ENCODE peak calls at places on chromosome 3, in eight cellular contexts. One of them, this sample, is unnamed. For H3K4me1, the result is how much of the 10 kb centered on the place peaks cover.

GRCh38 chr3:169813757-169814517 is 1.2 kb upstream of the LRRC34 start:
- DNase-seq in transverse colon: peak
- DNase-seq in suprapubic skin: no peak
- DNase-seq in Peyer's patch: peak
- DNase-seq in uterus: no peak
- DNase-seq in GM23338: peak
- DNase-seq in left lung: peak
- DNase-seq in lower lobe of right lung: peak
- DNase-seq in this sample: no peak

GRCh38 chr3:148101061-148101460 is 596.6 kb upstream of the AGTR1 start:
- DNase-seq in transverse colon: no peak
- DNase-seq in suprapubic skin: no peak
- DNase-seq in Peyer's patch: no peak
- DNase-seq in uterus: no peak
- DNase-seq in GM23338: no peak
- DNase-seq in left lung: no peak
- DNase-seq in lower lobe of right lung: no peak
- DNase-seq in this sample: no peak

GRCh38 chr3:33791477-33792166 is 6.8 kb upstream of the PDCD6IP start:
- DNase-seq in transverse colon: peak
- DNase-seq in suprapubic skin: no peak
- DNase-seq in Peyer's patch: peak
- DNase-seq in uterus: no peak
- DNase-seq in GM23338: no peak
- DNase-seq in left lung: peak
- DNase-seq in lower lobe of right lung: peak
- DNase-seq in this sample: no peak

GRCh38 chr3:172522871-172523818 is at the start of gene TNFSF10:
- DNase-seq in transverse colon: peak
- DNase-seq in suprapubic skin: peak
- DNase-seq in Peyer's patch: peak
- DNase-seq in uterus: peak
- DNase-seq in GM23338: peak
- DNase-seq in left lung: peak
- DNase-seq in lower lobe of right lung: peak
- DNase-seq in this sample: peak

GRCh38 chr3:194561306-194561974 is 71.8 kb downstream of the TMEM44 start:
- DNase-seq in transverse colon: no peak
- DNase-seq in suprapubic skin: no peak
- DNase-seq in Peyer's patch: no peak
- DNase-seq in uterus: no peak
- DNase-seq in GM23338: no peak
- DNase-seq in left lung: no peak
- DNase-seq in lower lobe of right lung: no peak
- DNase-seq in this sample: no peak

GRCh38 chr3:44865272-44866005 is 3.7 kb downstream of the TMEM42 start:
- DNase-seq in transverse colon: no peak
- DNase-seq in suprapubic skin: no peak
- DNase-seq in Peyer's patch: no peak
- DNase-seq in uterus: no peak
- DNase-seq in GM23338: no peak
- DNase-seq in left lung: no peak
- DNase-seq in lower lobe of right lung: no peak
- DNase-seq in this sample: no peak

GRCh38 chr3:186990282-186990681 is 60.0 kb downstream of the ST6GAL1 start:
- DNase-seq in transverse colon: no peak
- DNase-seq in suprapubic skin: no peak
- DNase-seq in Peyer's patch: no peak
- DNase-seq in uterus: no peak
- DNase-seq in GM23338: no peak
- DNase-seq in left lung: no peak
- DNase-seq in lower lobe of right lung: no peak
- DNase-seq in this sample: no peak

GRCh38 chr3:63478962-63479660 is 173.4 kb upstream of the SNTN start:
- DNase-seq in transverse colon: no peak
- DNase-seq in suprapubic skin: no peak
- DNase-seq in Peyer's patch: no peak
- DNase-seq in uterus: peak
- DNase-seq in GM23338: no peak
- DNase-seq in left lung: no peak
- DNase-seq in lower lobe of right lung: no peak
- DNase-seq in this sample: peak

GRCh38 chr3:4069796-4070195 is 233.4 kb upstream of the SETMAR start:
- DNase-seq in transverse colon: no peak
- DNase-seq in suprapubic skin: no peak
- DNase-seq in Peyer's patch: no peak
- DNase-seq in uterus: no peak
- DNase-seq in GM23338: no peak
- DNase-seq in left lung: no peak
- DNase-seq in lower lobe of right lung: no peak
- DNase-seq in this sample: no peak

GRCh38 chr3:16484216-16484615 is 29.3 kb downstream of the RFTN1 start:
- DNase-seq in transverse colon: peak
- DNase-seq in suprapubic skin: no peak
- DNase-seq in Peyer's patch: no peak
- DNase-seq in uterus: peak
- DNase-seq in GM23338: no peak
- DNase-seq in left lung: no peak
- DNase-seq in lower lobe of right lung: no peak
- DNase-seq in this sample: no peak

GRCh38 chr3:10198761-10199688 is 34.3 kb downstream of the IRAK2 start:
- DNase-seq in transverse colon: peak
- DNase-seq in suprapubic skin: no peak
- DNase-seq in Peyer's patch: no peak
- DNase-seq in uterus: no peak
- DNase-seq in GM23338: no peak
- DNase-seq in left lung: peak
- DNase-seq in lower lobe of right lung: no peak
- DNase-seq in this sample: no peak

GRCh38 chr3:141529256-141530132 is 42.7 kb downstream of the RASA2 start:
- DNase-seq in transverse colon: no peak
- DNase-seq in suprapubic skin: no peak
- DNase-seq in Peyer's patch: no peak
- DNase-seq in uterus: no peak
- DNase-seq in GM23338: peak
- DNase-seq in left lung: no peak
- DNase-seq in lower lobe of right lung: no peak
- DNase-seq in this sample: no peak

GRCh38 chr3:136078421-136079364 is 113.2 kb downstream of the PPP2R3A start:
- DNase-seq in transverse colon: no peak
- DNase-seq in suprapubic skin: no peak
- DNase-seq in Peyer's patch: no peak
- DNase-seq in uterus: no peak
- DNase-seq in GM23338: peak
- DNase-seq in left lung: no peak
- DNase-seq in lower lobe of right lung: no peak
- DNase-seq in this sample: no peak

GRCh38 chr3:152524198-152525140 is 255.7 kb downstream of the MBNL1 start:
- DNase-seq in transverse colon: peak
- DNase-seq in suprapubic skin: no peak
- DNase-seq in Peyer's patch: no peak
- DNase-seq in uterus: no peak
- DNase-seq in GM23338: peak
- DNase-seq in left lung: no peak
- DNase-seq in lower lobe of right lung: no peak
- DNase-seq in this sample: no peak

GRCh38 chr3:45991341-45991740 is 4.3 kb downstream of the FYCO1 start:
- DNase-seq in transverse colon: no peak
- DNase-seq in suprapubic skin: no peak
- DNase-seq in Peyer's patch: no peak
- DNase-seq in uterus: no peak
- DNase-seq in GM23338: no peak
- DNase-seq in left lung: no peak
- DNase-seq in lower lobe of right lung: no peak
- DNase-seq in this sample: peak

GRCh38 chr3:94414412-94414811 is 351.6 kb downstream of the NSUN3 start:
- DNase-seq in transverse colon: no peak
- DNase-seq in suprapubic skin: no peak
- DNase-seq in Peyer's patch: no peak
- DNase-seq in uterus: no peak
- DNase-seq in GM23338: no peak
- DNase-seq in left lung: no peak
- DNase-seq in lower lobe of right lung: no peak
- DNase-seq in this sample: no peak

GRCh38 chr3:94413721-94414106 is 350.9 kb downstream of the NSUN3 start:
- DNase-seq in transverse colon: no peak
- DNase-seq in suprapubic skin: no peak
- DNase-seq in Peyer's patch: no peak
- DNase-seq in uterus: no peak
- DNase-seq in GM23338: peak
- DNase-seq in left lung: no peak
- DNase-seq in lower lobe of right lung: no peak
- DNase-seq in this sample: no peak

GRCh38 chr3:94416768-94417167 is 353.9 kb downstream of the NSUN3 start:
- DNase-seq in transverse colon: no peak
- DNase-seq in suprapubic skin: no peak
- DNase-seq in Peyer's patch: no peak
- DNase-seq in uterus: no peak
- DNase-seq in GM23338: no peak
- DNase-seq in left lung: no peak
- DNase-seq in lower lobe of right lung: no peak
- DNase-seq in this sample: no peak

GRCh38 chr3:94420941-94421340 is 358.1 kb downstream of the NSUN3 start:
- DNase-seq in transverse colon: no peak
- DNase-seq in suprapubic skin: no peak
- DNase-seq in Peyer's patch: no peak
- DNase-seq in uterus: no peak
- DNase-seq in GM23338: no peak
- DNase-seq in left lung: no peak
- DNase-seq in lower lobe of right lung: no peak
- DNase-seq in this sample: no peak

DNA sequence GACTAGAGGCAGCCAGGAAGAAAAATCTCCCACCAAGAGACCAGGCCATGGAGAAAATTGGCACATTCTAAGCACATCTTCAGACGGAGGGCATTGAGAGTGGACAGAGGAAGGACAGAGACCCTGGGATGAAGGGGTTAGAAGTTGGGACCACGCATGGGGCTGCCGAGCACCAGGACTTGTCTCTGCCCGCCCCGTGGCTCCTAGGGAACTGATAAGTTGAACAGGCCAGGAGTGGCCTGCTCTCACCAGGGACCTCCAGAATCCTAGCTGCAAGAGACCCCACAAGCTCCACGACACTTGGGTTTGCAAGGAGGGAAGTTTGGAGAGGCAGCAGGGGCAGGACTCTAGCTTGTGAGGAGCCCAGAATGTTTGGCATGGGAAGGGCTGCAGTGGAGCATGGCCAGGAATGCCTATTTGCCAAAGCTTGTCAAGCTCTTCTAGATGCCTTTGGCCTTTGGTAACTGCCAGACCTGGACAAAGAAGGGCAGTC is 355.1 kb downstream of the NSUN3 start:
- DNase-seq in transverse colon: no peak
- DNase-seq in suprapubic skin: no peak
- DNase-seq in Peyer's patch: no peak
- DNase-seq in uterus: no peak
- DNase-seq in GM23338: no peak
- DNase-seq in left lung: no peak
- DNase-seq in lower lobe of right lung: no peak
- DNase-seq in this sample: no peak
- TF ChIP-seq CTCF in transverse colon: no peak
- TF ChIP-seq CTCF in suprapubic skin: no peak
- TF ChIP-seq CTCF in Peyer's patch: no peak
- TF ChIP-seq CTCF in uterus: no peak
- TF ChIP-seq CTCF in GM23338: no peak
- TF ChIP-seq CTCF in left lung: no peak
- TF ChIP-seq CTCF in lower lobe of right lung: no peak
- TF ChIP-seq CTCF in this sample: no peak

DNA sequence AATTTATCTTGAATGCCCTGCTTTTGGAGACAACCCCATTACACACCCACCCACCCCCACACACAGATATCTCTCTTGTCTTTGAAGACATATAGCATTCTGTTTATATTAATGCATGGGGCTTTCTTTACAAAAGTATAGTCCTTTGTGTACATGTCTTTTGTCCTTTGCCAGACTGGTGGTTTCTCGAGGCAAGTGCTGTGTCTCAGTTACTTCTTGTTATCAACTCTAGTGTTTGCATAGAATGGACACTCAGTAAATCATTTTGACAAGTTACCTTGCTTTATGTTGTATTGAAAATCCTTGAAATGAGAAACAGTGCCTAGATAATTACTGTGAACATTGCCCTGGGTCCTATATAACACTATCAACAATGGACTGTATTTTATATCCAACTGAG is 33.9 kb downstream of the KBTBD8 start:
- DNase-seq in transverse colon: no peak
- DNase-seq in suprapubic skin: no peak
- DNase-seq in Peyer's patch: no peak
- DNase-seq in uterus: no peak
- DNase-seq in GM23338: no peak
- DNase-seq in left lung: no peak
- DNase-seq in lower lobe of right lung: no peak
- DNase-seq in this sample: no peak
- H3K4me1 ChIP-seq in transverse colon: under half
- H3K4me1 ChIP-seq in suprapubic skin: under half
- H3K4me1 ChIP-seq in Peyer's patch: under half
- H3K4me1 ChIP-seq in uterus: under half
- H3K4me1 ChIP-seq in GM23338: under half
- H3K4me1 ChIP-seq in left lung: under half
- H3K4me1 ChIP-seq in lower lobe of right lung: under half
- H3K4me1 ChIP-seq in this sample: under half

GRCh38 chr3:27927882-27928281 is 205.8 kb upstream of the EOMES start:
- DNase-seq in transverse colon: no peak
- DNase-seq in suprapubic skin: no peak
- DNase-seq in Peyer's patch: no peak
- DNase-seq in uterus: no peak
- DNase-seq in GM23338: no peak
- DNase-seq in left lung: no peak
- DNase-seq in lower lobe of right lung: no peak
- DNase-seq in this sample: no peak
- TF ChIP-seq CTCF in transverse colon: no peak
- TF ChIP-seq CTCF in suprapubic skin: no peak
- TF ChIP-seq CTCF in Peyer's patch: no peak
- TF ChIP-seq CTCF in uterus: no peak
- TF ChIP-seq CTCF in GM23338: no peak
- TF ChIP-seq CTCF in left lung: no peak
- TF ChIP-seq CTCF in lower lobe of right lung: no peak
- TF ChIP-seq CTCF in this sample: no peak

GRCh38 chr3:56819016-56819809 is 17.5 kb upstream of the ARHGEF3 start:
- DNase-seq in transverse colon: no peak
- DNase-seq in suprapubic skin: no peak
- DNase-seq in Peyer's patch: no peak
- DNase-seq in uterus: no peak
- DNase-seq in GM23338: no peak
- DNase-seq in left lung: no peak
- DNase-seq in lower lobe of right lung: no peak
- DNase-seq in this sample: no peak

GRCh38 chr3:56825579-56826438 is 24.1 kb upstream of the ARHGEF3 start:
- DNase-seq in transverse colon: no peak
- DNase-seq in suprapubic skin: no peak
- DNase-seq in Peyer's patch: no peak
- DNase-seq in uterus: peak
- DNase-seq in GM23338: no peak
- DNase-seq in left lung: no peak
- DNase-seq in lower lobe of right lung: no peak
- DNase-seq in this sample: no peak

GRCh38 chr3:56823421-56823926 is 21.7 kb upstream of the ARHGEF3 start:
- DNase-seq in transverse colon: no peak
- DNase-seq in suprapubic skin: no peak
- DNase-seq in Peyer's patch: no peak
- DNase-seq in uterus: no peak
- DNase-seq in GM23338: no peak
- DNase-seq in left lung: no peak
- DNase-seq in lower lobe of right lung: no peak
- DNase-seq in this sample: no peak

GRCh38 chr3:56823984-56824703 is 22.4 kb upstream of the ARHGEF3 start:
- DNase-seq in transverse colon: no peak
- DNase-seq in suprapubic skin: no peak
- DNase-seq in Peyer's patch: no peak
- DNase-seq in uterus: no peak
- DNase-seq in GM23338: peak
- DNase-seq in left lung: no peak
- DNase-seq in lower lobe of right lung: no peak
- DNase-seq in this sample: no peak

GRCh38 chr3:56822501-56822900 is 20.8 kb upstream of the ARHGEF3 start:
- DNase-seq in transverse colon: no peak
- DNase-seq in suprapubic skin: no peak
- DNase-seq in Peyer's patch: no peak
- DNase-seq in uterus: no peak
- DNase-seq in GM23338: no peak
- DNase-seq in left lung: no peak
- DNase-seq in lower lobe of right lung: no peak
- DNase-seq in this sample: no peak
- H3K4me1 ChIP-seq in transverse colon: under half
- H3K4me1 ChIP-seq in suprapubic skin: under half
- H3K4me1 ChIP-seq in Peyer's patch: under half
- H3K4me1 ChIP-seq in uterus: under half
- H3K4me1 ChIP-seq in GM23338: under half
- H3K4me1 ChIP-seq in left lung: under half
- H3K4me1 ChIP-seq in lower lobe of right lung: under half
- H3K4me1 ChIP-seq in this sample: under half